ENCODE peak calls at places on chromosomes 3 and 15, in four cellular contexts. M is left ventricle myocardium inferior, X is psoas muscle, B is PC-9. L is an unnamed sample. For H3K4me1 and H3K9me3, the result is how much of the 10 kb centered on the place peaks cover.

GRCh38 chr3:18559323-18559972 is 134.3 kb upstream of the SATB1 start:
- DNase-seq in X (no peak), B (peak), M (no peak), L (no peak)

GRCh38 chr3:13281657-13282527 is 138.2 kb downstream of the NUP210 start:
- DNase-seq in M (peak), B (peak), X (peak), L (peak)

GRCh38 chr15:99614749-99615288 is 49.0 kb downstream of the MEF2A start:
- DNase-seq in B (no peak), X (no peak), M (no peak), L (no peak)

GRCh38 chr3:141656771-141657170 is 81.3 kb upstream of the RNF7 start:
- DNase-seq in M (no peak), X (no peak), B (no peak), L (no peak)

GRCh38 chr3:19046440-19046839 is 101.9 kb upstream of the KCNH8 start:
- DNase-seq in X (no peak), M (no peak), B (no peak), L (no peak)

GRCh38 chr15:69815793-69816192 is 281.9 kb downstream of the TLE3 start:
- DNase-seq in X (no peak), M (no peak), B (no peak), L (no peak)

GRCh38 chr3:31896026-31896425 is 85.0 kb downstream of the OSBPL10 start:
- DNase-seq in B (no peak), X (no peak), M (no peak), L (no peak)

GRCh38 chr3:95311272-95311671 is 1248.4 kb downstream of the NSUN3 start:
- DNase-seq in B (no peak), X (no peak), M (no peak), L (no peak)

GRCh38 chr3:87206070-87206469 is 21.0 kb upstream of the CHMP2B start:
- DNase-seq in M (no peak), B (peak), X (no peak), L (no peak)

GRCh38 chr3:33482126-33482525 is 41.9 kb upstream of the UBP1 start:
- DNase-seq in X (no peak), M (no peak), B (no peak), L (no peak)

GRCh38 chr15:100118546-100118945 is 223.2 kb downstream of the ADAMTS17 start:
- DNase-seq in M (no peak), B (no peak), X (no peak), L (no peak)

GRCh38 chr3:126025862-126026261 is 56.9 kb downstream of the ROPN1B start:
- DNase-seq in B (no peak), M (no peak), X (no peak), L (no peak)

GRCh38 chr3:138241061-138241460 is 54.0 kb downstream of the ARMC8 start:
- DNase-seq in M (no peak), X (no peak), B (no peak), L (no peak)

GRCh38 chr3:33883538-33884203 is 85.2 kb downstream of the PDCD6IP start:
- DNase-seq in B (peak), X (no peak), M (no peak), L (no peak)

GRCh38 chr15:56929389-56929788 is 10.9 kb downstream of the TCF12 start:
- DNase-seq in B (no peak), M (no peak), X (no peak), L (no peak)

GRCh38 chr3:60025071-60026055 is 975.5 kb upstream of the CFAP20DC start:
- DNase-seq in M (no peak), X (no peak), B (no peak), L (no peak)

GRCh38 chr15:77026501-77027110 is 31.7 kb downstream of the PSTPIP1 start:
- DNase-seq in X (no peak), M (no peak), B (no peak), L (no peak)

GRCh38 chr15:69422336-69422895 is 8.3 kb downstream of the KIF23 start:
- DNase-seq in B (no peak), M (no peak), X (no peak), L (no peak)

GRCh38 chr15:68430471-68431036 is 1.4 kb downstream of the ITGA11 start:
- DNase-seq in X (no peak), M (no peak), B (no peak), L (no peak)

GRCh38 chr15:39685999-39686613 is 96.5 kb downstream of the FSIP1 start:
- DNase-seq in X (no peak), B (peak), M (no peak), L (no peak)

GRCh38 chr3:100913870-100914654 is 79.2 kb downstream of the ABI3BP start:
- DNase-seq in B (no peak), X (no peak), M (no peak), L (peak)

GRCh38 chr3:127547761-127548605 is 42.5 kb downstream of the TPRA1 start:
- DNase-seq in M (peak), B (peak), X (peak), L (peak)

GRCh38 chr3:113783463-113783862 is 36.6 kb downstream of the ATP6V1A start:
- DNase-seq in B (peak), X (no peak), M (no peak), L (no peak)

GRCh38 chr3:106332884-106333283 is 464.1 kb upstream of the CBLB start:
- DNase-seq in B (no peak), M (no peak), X (no peak), L (no peak)

GRCh38 chr3:32310918-32311839 is 72.7 kb downstream of the CMTM8 start:
- DNase-seq in M (no peak), B (no peak), X (no peak), L (no peak)

GRCh38 chr3:9563851-9564250 is 10.2 kb upstream of the LHFPL4 start:
- DNase-seq in B (no peak), M (no peak), X (no peak), L (no peak)

GRCh38 chr15:67103432-67103831 is 38.0 kb downstream of the SMAD3 start:
- DNase-seq in M (no peak), X (no peak), B (no peak), L (no peak)

GRCh38 chr15:67024322-67024997 is 40.9 kb upstream of the SMAD3 start:
- DNase-seq in B (peak), M (peak), X (peak), L (peak)

GRCh38 chr3:85605066-85605465 is 646.3 kb downstream of the CADM2 start:
- DNase-seq in X (no peak), M (no peak), B (no peak), L (no peak)

GRCh38 chr15:68497206-68497910 is 65.4 kb upstream of the ITGA11 start:
- DNase-seq in X (no peak), M (no peak), B (no peak), L (no peak)

GRCh38 chr3:25707268-25707928 is 42.7 kb upstream of the TOP2B start:
- DNase-seq in M (no peak), X (no peak), B (no peak), L (no peak)

GRCh38 chr3:108242776-108243175 is 20.6 kb upstream of the IFT57 start:
- DNase-seq in B (no peak), M (no peak), X (no peak), L (no peak)

GRCh38 chr15:90191795-90192494 is 9.2 kb upstream of the SEMA4B start:
- DNase-seq in B (peak), X (peak), M (peak), L (peak)

GRCh38 chr3:66037986-66038369 is 740 bp downstream of the MAGI1 start:
- DNase-seq in M (peak), B (peak), X (peak), L (no peak)

GRCh38 chr3:117531078-117531477 is 821.5 kb downstream of the TUSC7 start:
- DNase-seq in B (no peak), X (no peak), M (no peak), L (no peak)

GRCh38 chr3:117527346-117527745 is 817.8 kb downstream of the TUSC7 start:
- DNase-seq in M (no peak), X (no peak), B (no peak), L (no peak)

GRCh38 chr3:117526485-117527079 is 817.0 kb downstream of the TUSC7 start:
- DNase-seq in B (peak), X (no peak), M (no peak), L (peak)

GRCh38 chr3:117532268-117532667 is 822.7 kb downstream of the TUSC7 start:
- DNase-seq in X (no peak), M (no peak), B (no peak), L (no peak)

GRCh38 chr3:117528688-117529087 is 819.1 kb downstream of the TUSC7 start:
- DNase-seq in X (no peak), M (no peak), B (no peak), L (no peak)
- H3K4me1 ChIP-seq in X (under half), M (under half), B (under half), L (under half)

DNA sequence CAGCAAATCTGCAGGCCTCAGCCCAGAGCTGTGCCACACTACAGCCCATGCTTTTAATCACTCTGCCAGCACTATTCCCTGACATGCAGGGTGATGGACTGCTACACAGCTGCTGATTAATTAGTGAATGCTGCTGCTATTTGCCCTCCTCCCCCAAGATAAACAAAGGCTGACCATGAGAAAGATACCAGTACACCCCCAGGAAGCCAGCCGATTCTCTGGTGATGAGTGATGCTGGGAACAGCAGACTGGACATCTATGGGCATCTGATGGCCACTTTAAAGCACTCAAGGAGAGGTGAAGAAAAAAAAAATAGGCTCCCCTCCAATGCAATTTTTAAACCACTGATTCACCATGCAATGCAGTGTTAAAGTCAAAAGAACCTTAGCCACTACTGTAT is 39.2 kb downstream of the RFTN1 start:
- DNase-seq in B (no peak), M (no peak), X (no peak), L (no peak)
- H3K9me3 ChIP-seq in B (under half), M (under half), X (under half), L (under half)

DNA sequence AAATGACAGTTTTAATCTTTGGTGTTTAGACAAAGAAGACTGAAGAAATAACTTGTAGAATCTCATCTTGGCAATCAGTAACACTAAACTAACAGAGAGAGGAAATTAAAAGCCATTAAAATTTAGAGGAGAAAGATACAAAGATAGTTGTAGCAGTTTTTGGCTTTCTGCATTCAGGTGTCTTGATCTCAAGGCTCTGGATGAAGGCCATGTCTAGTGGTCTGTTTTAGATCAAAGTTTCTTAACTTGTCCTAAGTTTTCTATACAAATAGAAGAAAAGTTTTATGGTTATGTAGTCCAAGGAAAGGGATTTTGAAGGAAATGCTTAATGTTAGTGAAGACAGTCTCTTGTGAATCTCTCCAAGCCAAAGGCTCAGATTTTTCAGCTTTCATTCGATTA is 222.9 kb downstream of the BCHE start:
- DNase-seq in X (no peak), M (no peak), B (no peak), L (no peak)
- TF ChIP-seq CTCF in X (no peak), M (no peak), B (no peak), L (no peak)

GRCh38 chr3:191336833-191337232 is 6.5 kb upstream of the UTS2B start:
- DNase-seq in M (no peak), B (no peak), X (no peak), L (no peak)
- H3K4me1 ChIP-seq in M (half or more), B (under half), X (half or more), L (under half)

DNA sequence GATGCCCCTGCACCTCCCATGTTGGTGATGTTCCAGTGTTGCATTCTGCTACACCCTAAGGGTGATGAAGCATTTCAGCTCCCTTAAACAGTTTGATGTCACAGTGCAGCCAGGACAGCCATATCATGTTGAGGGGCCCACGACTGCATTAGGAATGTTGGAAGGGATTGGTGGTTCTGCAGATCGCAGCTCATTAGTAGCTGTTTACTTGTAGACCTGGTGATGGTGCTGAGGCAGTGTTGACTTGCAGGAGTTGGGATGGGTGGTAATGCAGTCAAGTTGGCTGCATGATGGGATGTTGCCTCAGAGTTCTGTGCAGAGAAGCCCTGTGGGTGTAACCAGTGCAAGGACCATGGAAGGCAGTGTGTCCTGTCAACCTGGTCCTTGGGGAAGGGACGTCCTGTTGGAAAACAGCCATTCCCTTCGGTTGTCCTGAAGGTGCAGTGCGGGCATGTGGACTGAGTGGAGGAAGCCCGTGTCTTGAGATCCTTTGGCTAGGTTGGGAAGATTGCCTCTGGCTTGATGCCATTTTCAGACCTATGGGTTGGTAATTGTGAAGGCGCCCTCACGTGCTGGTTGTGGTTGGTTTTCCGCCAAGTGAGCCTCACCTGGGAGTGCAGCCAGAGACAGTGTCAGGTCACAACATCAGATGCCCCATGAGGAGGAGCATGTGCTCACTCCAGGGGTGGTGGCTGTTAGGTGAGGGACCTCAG is 100.7 kb downstream of the SNRPN start:
- DNase-seq in M (no peak), X (no peak), B (no peak), L (peak)
- H3K9me3 ChIP-seq in M (half or more), X (half or more), B (under half), L (half or more)

GRCh38 chr3:146026547-146026946 is 134.4 kb downstream of the PLOD2 start:
- DNase-seq in B (no peak), X (no peak), M (no peak), L (no peak)
- TF ChIP-seq CTCF in B (no peak), X (no peak), M (no peak), L (no peak)

GRCh38 chr3:128996200-128996599 is 2.3 kb upstream of the CFAP92 start:
- DNase-seq in B (no peak), M (no peak), X (no peak), L (no peak)

GRCh38 chr3:128999104-128999503 is 2.0 kb upstream of the EFCC1 start:
- DNase-seq in M (no peak), B (no peak), X (no peak), L (no peak)

GRCh38 chr3:128998532-128998931 is 2.6 kb upstream of the EFCC1 start:
- DNase-seq in B (no peak), M (no peak), X (no peak), L (no peak)

GRCh38 chr3:128996741-128997140 is 2.9 kb upstream of the CFAP92 start:
- DNase-seq in M (no peak), X (no peak), B (no peak), L (no peak)

DNA sequence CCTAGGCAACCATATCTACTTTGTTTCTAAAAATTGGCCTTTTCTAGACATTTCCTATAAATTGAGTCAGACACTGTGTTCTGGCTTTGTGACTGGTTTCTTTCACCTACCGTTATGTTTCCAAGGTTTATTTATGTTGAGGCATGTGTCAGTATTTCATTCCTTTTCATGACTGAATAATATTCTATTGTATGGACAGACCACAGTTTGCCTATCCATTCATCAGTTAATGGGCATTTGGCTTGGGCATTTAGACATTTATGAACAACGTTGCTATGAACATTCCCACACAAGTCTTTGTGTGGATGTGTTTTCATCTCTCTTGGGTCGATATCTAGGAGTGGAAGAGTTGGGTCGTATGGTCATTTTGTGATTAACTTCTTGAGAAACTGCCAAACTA is 3.6 kb upstream of the CFAP92 start:
- DNase-seq in B (no peak), M (no peak), X (no peak), L (no peak)
- H3K4me1 ChIP-seq in B (under half), M (under half), X (under half), L (under half)

GRCh38 chr3:150129181-150129580 is 158.5 kb upstream of the PFN2 start:
- DNase-seq in M (no peak), B (no peak), X (no peak), L (no peak)
- H3K9me3 ChIP-seq in M (under half), B (under half), X (under half), L (under half)

L was measured in lung.